ENCODE peak calls at places on chromosomes 13 and 19, in seven cellular contexts. One of them, this sample, is unnamed.

GRCh38 chr13:33137726-33138125 is 121.5 kb downstream of the KL start:
- ATAC-seq in activated CD8-positive, alpha-beta T cell treated with anti-CD3 and anti-CD28 coated beads for 36 hours: no peak
- ATAC-seq in pancreas: no peak
- ATAC-seq in Right ventricle myocardium inferior: no peak
- ATAC-seq in mucosa of descending colon: no peak
- ATAC-seq in GM23338: no peak
- ATAC-seq in omental fat pad: no peak
- ATAC-seq in this sample: no peak

GRCh38 chr13:46552302-46552680 is 679 bp upstream of the LRCH1 start:
- ATAC-seq in activated CD8-positive, alpha-beta T cell treated with anti-CD3 and anti-CD28 coated beads for 36 hours: no peak
- ATAC-seq in pancreas: no peak
- ATAC-seq in Right ventricle myocardium inferior: no peak
- ATAC-seq in mucosa of descending colon: no peak
- ATAC-seq in GM23338: no peak
- ATAC-seq in omental fat pad: no peak
- ATAC-seq in this sample: no peak

GRCh38 chr19:47056416-47056815 is 8.0 kb upstream of the TMEM160 start:
- ATAC-seq in activated CD8-positive, alpha-beta T cell treated with anti-CD3 and anti-CD28 coated beads for 36 hours: no peak
- ATAC-seq in pancreas: no peak
- ATAC-seq in Right ventricle myocardium inferior: no peak
- ATAC-seq in mucosa of descending colon: no peak
- ATAC-seq in GM23338: peak; percentile 42
- ATAC-seq in omental fat pad: no peak
- ATAC-seq in this sample: no peak

GRCh38 chr19:48695743-48696352 is at the start of gene FUT2:
- ATAC-seq in activated CD8-positive, alpha-beta T cell treated with anti-CD3 and anti-CD28 coated beads for 36 hours: no peak
- ATAC-seq in pancreas: peak; percentile 95
- ATAC-seq in Right ventricle myocardium inferior: peak; percentile 34
- ATAC-seq in mucosa of descending colon: peak; percentile 88
- ATAC-seq in GM23338: peak; percentile 89
- ATAC-seq in omental fat pad: peak; percentile 13
- ATAC-seq in this sample: no peak

GRCh38 chr19:8141726-8142524 is 7.5 kb downstream of the FBN3 start:
- ATAC-seq in activated CD8-positive, alpha-beta T cell treated with anti-CD3 and anti-CD28 coated beads for 36 hours: no peak
- ATAC-seq in pancreas: peak; percentile 44
- ATAC-seq in Right ventricle myocardium inferior: no peak
- ATAC-seq in mucosa of descending colon: no peak
- ATAC-seq in GM23338: no peak
- ATAC-seq in omental fat pad: no peak
- ATAC-seq in this sample: no peak

GRCh38 chr19:52307275-52307674 is 10.3 kb downstream of the ZNF480 start:
- ATAC-seq in activated CD8-positive, alpha-beta T cell treated with anti-CD3 and anti-CD28 coated beads for 36 hours: no peak
- ATAC-seq in pancreas: no peak
- ATAC-seq in Right ventricle myocardium inferior: no peak
- ATAC-seq in mucosa of descending colon: no peak
- ATAC-seq in GM23338: no peak
- ATAC-seq in omental fat pad: no peak
- ATAC-seq in this sample: no peak

GRCh38 chr13:57409656-57410055 is 221.9 kb upstream of the PCDH17 start:
- ATAC-seq in activated CD8-positive, alpha-beta T cell treated with anti-CD3 and anti-CD28 coated beads for 36 hours: no peak
- ATAC-seq in pancreas: no peak
- ATAC-seq in Right ventricle myocardium inferior: no peak
- ATAC-seq in mucosa of descending colon: no peak
- ATAC-seq in GM23338: no peak
- ATAC-seq in omental fat pad: no peak
- ATAC-seq in this sample: no peak

GRCh38 chr19:34118879-34119748 is 53.2 kb upstream of the LSM14A start:
- ATAC-seq in activated CD8-positive, alpha-beta T cell treated with anti-CD3 and anti-CD28 coated beads for 36 hours: no peak
- ATAC-seq in pancreas: no peak
- ATAC-seq in Right ventricle myocardium inferior: no peak
- ATAC-seq in mucosa of descending colon: no peak
- ATAC-seq in GM23338: no peak
- ATAC-seq in omental fat pad: no peak
- ATAC-seq in this sample: no peak

GRCh38 chr19:38281820-38282566 is 17.6 kb downstream of the SPINT2 start:
- ATAC-seq in activated CD8-positive, alpha-beta T cell treated with anti-CD3 and anti-CD28 coated beads for 36 hours: peak; percentile 89
- ATAC-seq in pancreas: no peak
- ATAC-seq in Right ventricle myocardium inferior: no peak
- ATAC-seq in mucosa of descending colon: no peak
- ATAC-seq in GM23338: no peak
- ATAC-seq in omental fat pad: no peak
- ATAC-seq in this sample: no peak

GRCh38 chr19:49758292-49758691 is 4.8 kb downstream of the TSKS start:
- ATAC-seq in activated CD8-positive, alpha-beta T cell treated with anti-CD3 and anti-CD28 coated beads for 36 hours: no peak
- ATAC-seq in pancreas: no peak
- ATAC-seq in Right ventricle myocardium inferior: no peak
- ATAC-seq in mucosa of descending colon: no peak
- ATAC-seq in GM23338: peak; percentile 47
- ATAC-seq in omental fat pad: peak; percentile 79
- ATAC-seq in this sample: no peak

GRCh38 chr19:46384396-46384795 is 29.0 kb downstream of the CCDC8 start:
- ATAC-seq in activated CD8-positive, alpha-beta T cell treated with anti-CD3 and anti-CD28 coated beads for 36 hours: no peak
- ATAC-seq in pancreas: no peak
- ATAC-seq in Right ventricle myocardium inferior: peak; percentile 71
- ATAC-seq in mucosa of descending colon: no peak
- ATAC-seq in GM23338: no peak
- ATAC-seq in omental fat pad: no peak
- ATAC-seq in this sample: no peak

GRCh38 chr19:9139609-9140158 is 513 bp upstream of the ZNF317 start:
- ATAC-seq in activated CD8-positive, alpha-beta T cell treated with anti-CD3 and anti-CD28 coated beads for 36 hours: peak; percentile 12
- ATAC-seq in pancreas: peak; percentile 3
- ATAC-seq in Right ventricle myocardium inferior: peak; percentile 17
- ATAC-seq in mucosa of descending colon: no peak
- ATAC-seq in GM23338: no peak
- ATAC-seq in omental fat pad: no peak
- ATAC-seq in this sample: no peak

GRCh38 chr13:33743438-33744368 is 74.2 kb upstream of the RFC3 start:
- ATAC-seq in activated CD8-positive, alpha-beta T cell treated with anti-CD3 and anti-CD28 coated beads for 36 hours: peak; percentile 76
- ATAC-seq in pancreas: peak; percentile 9
- ATAC-seq in Right ventricle myocardium inferior: no peak
- ATAC-seq in mucosa of descending colon: peak; percentile 39
- ATAC-seq in GM23338: no peak
- ATAC-seq in omental fat pad: no peak
- ATAC-seq in this sample: no peak

GRCh38 chr13:28621439-28621838 is 37.5 kb upstream of the POMP start:
- ATAC-seq in activated CD8-positive, alpha-beta T cell treated with anti-CD3 and anti-CD28 coated beads for 36 hours: no peak
- ATAC-seq in pancreas: peak; percentile 61
- ATAC-seq in Right ventricle myocardium inferior: no peak
- ATAC-seq in mucosa of descending colon: no peak
- ATAC-seq in GM23338: no peak
- ATAC-seq in omental fat pad: no peak
- ATAC-seq in this sample: no peak

GRCh38 chr13:99258210-99258860 is at the start of gene GPR18:
- ATAC-seq in activated CD8-positive, alpha-beta T cell treated with anti-CD3 and anti-CD28 coated beads for 36 hours: peak; percentile 74
- ATAC-seq in pancreas: no peak
- ATAC-seq in Right ventricle myocardium inferior: no peak
- ATAC-seq in mucosa of descending colon: peak; percentile 78
- ATAC-seq in GM23338: no peak
- ATAC-seq in omental fat pad: no peak
- ATAC-seq in this sample: peak; percentile 89

GRCh38 chr13:110628477-110628793 is 13.1 kb downstream of the NAXD start:
- ATAC-seq in activated CD8-positive, alpha-beta T cell treated with anti-CD3 and anti-CD28 coated beads for 36 hours: no peak
- ATAC-seq in pancreas: peak; percentile 12
- ATAC-seq in Right ventricle myocardium inferior: no peak
- ATAC-seq in mucosa of descending colon: no peak
- ATAC-seq in GM23338: no peak
- ATAC-seq in omental fat pad: peak; percentile 13
- ATAC-seq in this sample: no peak

GRCh38 chr19:56477429-56478338 is 539 bp upstream of the ZNF667 start:
- ATAC-seq in activated CD8-positive, alpha-beta T cell treated with anti-CD3 and anti-CD28 coated beads for 36 hours: peak; percentile 87
- ATAC-seq in pancreas: peak; percentile 96
- ATAC-seq in Right ventricle myocardium inferior: peak; percentile 97
- ATAC-seq in mucosa of descending colon: peak; percentile 87
- ATAC-seq in GM23338: peak; percentile 90
- ATAC-seq in omental fat pad: peak; percentile 97
- ATAC-seq in this sample: peak; percentile 83

GRCh38 chr13:111210488-111210887 is 95.4 kb downstream of the ARHGEF7 start:
- ATAC-seq in activated CD8-positive, alpha-beta T cell treated with anti-CD3 and anti-CD28 coated beads for 36 hours: no peak
- ATAC-seq in pancreas: peak; percentile 34
- ATAC-seq in Right ventricle myocardium inferior: peak; percentile 67
- ATAC-seq in mucosa of descending colon: no peak
- ATAC-seq in GM23338: peak; percentile 38
- ATAC-seq in omental fat pad: peak; percentile 75
- ATAC-seq in this sample: no peak

GRCh38 chr19:10433131-10433536 is 12.8 kb downstream of the PDE4A start:
- ATAC-seq in activated CD8-positive, alpha-beta T cell treated with anti-CD3 and anti-CD28 coated beads for 36 hours: peak; percentile 9
- ATAC-seq in pancreas: no peak
- ATAC-seq in Right ventricle myocardium inferior: peak; percentile 11
- ATAC-seq in mucosa of descending colon: no peak
- ATAC-seq in GM23338: no peak
- ATAC-seq in omental fat pad: no peak
- ATAC-seq in this sample: no peak

GRCh38 chr13:37615271-37615670 is 16.7 kb upstream of the POSTN start:
- ATAC-seq in activated CD8-positive, alpha-beta T cell treated with anti-CD3 and anti-CD28 coated beads for 36 hours: no peak
- ATAC-seq in pancreas: no peak
- ATAC-seq in Right ventricle myocardium inferior: no peak
- ATAC-seq in mucosa of descending colon: no peak
- ATAC-seq in GM23338: no peak
- ATAC-seq in omental fat pad: no peak
- ATAC-seq in this sample: no peak

GRCh38 chr13:113169277-113170272 is 11.1 kb downstream of the PROZ start:
- ATAC-seq in activated CD8-positive, alpha-beta T cell treated with anti-CD3 and anti-CD28 coated beads for 36 hours: no peak
- ATAC-seq in pancreas: no peak
- ATAC-seq in Right ventricle myocardium inferior: peak; percentile 92
- ATAC-seq in mucosa of descending colon: peak; percentile 48
- ATAC-seq in GM23338: no peak
- ATAC-seq in omental fat pad: no peak
- ATAC-seq in this sample: no peak